ENCODE peak calls at places on chromosome 7, in four cellular contexts. One of them, this sample, is unnamed.

GRCh38 chr7:148987751-148988512 is 40.4 kb downstream of the PDIA4 start:
- DNase-seq in colonic mucosa: peak; percentile 42
- DNase-seq in nephron progenitor cell: peak; percentile 26
- DNase-seq in endodermal cell: peak; percentile 73
- DNase-seq in this sample: no peak

GRCh38 chr7:37342665-37343471 is 105.8 kb downstream of the ELMO1 start:
- DNase-seq in endodermal cell: no peak
- DNase-seq in colonic mucosa: peak; percentile 27
- DNase-seq in nephron progenitor cell: no peak
- DNase-seq in this sample: no peak

GRCh38 chr7:112103246-112103645 is 103.0 kb downstream of the DOCK4 start:
- DNase-seq in nephron progenitor cell: no peak
- DNase-seq in colonic mucosa: peak; percentile 29
- DNase-seq in endodermal cell: no peak
- DNase-seq in this sample: no peak

GRCh38 chr7:91632948-91633519 is 247.5 kb downstream of the MTERF1 start:
- DNase-seq in endodermal cell: no peak
- DNase-seq in colonic mucosa: no peak
- DNase-seq in nephron progenitor cell: no peak
- DNase-seq in this sample: no peak

GRCh38 chr7:90191648-90192047 is 19.9 kb upstream of the STEAP2 start:
- DNase-seq in endodermal cell: no peak
- DNase-seq in colonic mucosa: no peak
- DNase-seq in nephron progenitor cell: no peak
- DNase-seq in this sample: no peak

GRCh38 chr7:30412810-30413504 is 65.6 kb downstream of the NOD1 start:
- DNase-seq in colonic mucosa: no peak
- DNase-seq in endodermal cell: peak; percentile 83
- DNase-seq in nephron progenitor cell: no peak
- DNase-seq in this sample: no peak

GRCh38 chr7:139720705-139721231 is 57.0 kb downstream of the HIPK2 start:
- DNase-seq in nephron progenitor cell: no peak
- DNase-seq in colonic mucosa: peak; percentile 48
- DNase-seq in endodermal cell: peak; percentile 15
- DNase-seq in this sample: no peak

GRCh38 chr7:106125417-106125816 is 13.3 kb upstream of the SYPL1 start:
- DNase-seq in colonic mucosa: no peak
- DNase-seq in nephron progenitor cell: no peak
- DNase-seq in endodermal cell: no peak
- DNase-seq in this sample: no peak

GRCh38 chr7:92797284-92797683 is 39.1 kb downstream of the CDK6 start:
- DNase-seq in colonic mucosa: no peak
- DNase-seq in nephron progenitor cell: no peak
- DNase-seq in endodermal cell: no peak
- DNase-seq in this sample: no peak

GRCh38 chr7:92794846-92795245 is 41.5 kb downstream of the CDK6 start:
- DNase-seq in endodermal cell: no peak
- DNase-seq in colonic mucosa: no peak
- DNase-seq in nephron progenitor cell: no peak
- DNase-seq in this sample: no peak

GRCh38 chr7:92799446-92800211 is 36.7 kb downstream of the CDK6 start:
- DNase-seq in colonic mucosa: no peak
- DNase-seq in endodermal cell: no peak
- DNase-seq in nephron progenitor cell: no peak
- DNase-seq in this sample: no peak

GRCh38 chr7:92798517-92799249 is 37.7 kb downstream of the CDK6 start:
- DNase-seq in endodermal cell: no peak
- DNase-seq in colonic mucosa: no peak
- DNase-seq in nephron progenitor cell: no peak
- DNase-seq in this sample: no peak

DNA sequence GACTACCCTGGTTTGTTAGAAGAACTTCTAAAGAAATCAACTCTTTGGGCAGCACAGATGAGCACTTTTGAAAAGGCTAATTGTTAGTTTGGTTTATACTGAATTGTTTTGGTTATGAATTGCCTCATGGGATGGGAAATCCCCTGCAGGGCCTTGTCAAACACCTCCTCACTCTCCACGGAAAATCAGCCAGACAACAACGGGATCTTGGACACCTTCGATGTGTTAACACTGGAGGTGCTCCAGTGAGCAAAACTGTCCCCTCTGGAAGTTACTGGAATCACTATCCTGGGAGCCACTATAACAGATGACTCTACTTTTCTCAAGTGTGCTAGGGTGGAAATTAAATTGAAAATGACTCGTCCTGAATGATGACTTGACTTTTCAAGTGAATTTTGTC is 38.7 kb downstream of the CDK6 start:
- DNase-seq in nephron progenitor cell: no peak
- DNase-seq in colonic mucosa: no peak
- DNase-seq in endodermal cell: no peak
- DNase-seq in this sample: no peak
- TF ChIP-seq CTCF in nephron progenitor cell: no peak
- TF ChIP-seq CTCF in colonic mucosa: no peak
- TF ChIP-seq CTCF in endodermal cell: no peak
- TF ChIP-seq CTCF in this sample: no peak

GRCh38 chr7:64888901-64889685 is 14.0 kb upstream of the ZNF273 start:
- DNase-seq in endodermal cell: peak; percentile 57
- DNase-seq in nephron progenitor cell: peak; percentile 46
- DNase-seq in colonic mucosa: peak; percentile 60
- DNase-seq in this sample: peak; percentile 83

GRCh38 chr7:64889686-64890162 is 13.3 kb upstream of the ZNF273 start:
- DNase-seq in colonic mucosa: peak; percentile 14
- DNase-seq in endodermal cell: peak; percentile 41
- DNase-seq in nephron progenitor cell: peak; percentile 16
- DNase-seq in this sample: peak; percentile 80

GRCh38 chr7:64888561-64888900 is 14.5 kb upstream of the ZNF273 start:
- DNase-seq in endodermal cell: peak; percentile 45
- DNase-seq in colonic mucosa: no peak
- DNase-seq in nephron progenitor cell: peak; percentile 18
- DNase-seq in this sample: peak; percentile 69

GRCh38 chr7:64886956-64887545 is 16.0 kb upstream of the ZNF273 start:
- DNase-seq in nephron progenitor cell: no peak
- DNase-seq in colonic mucosa: peak; percentile 12
- DNase-seq in endodermal cell: peak; percentile 15
- DNase-seq in this sample: peak; percentile 38

GRCh38 chr7:64887756-64888508 is 15.1 kb upstream of the ZNF273 start:
- DNase-seq in endodermal cell: peak; percentile 85
- DNase-seq in nephron progenitor cell: peak; percentile 42
- DNase-seq in colonic mucosa: peak; percentile 61
- DNase-seq in this sample: peak; percentile 76
- TF ChIP-seq CTCF in endodermal cell: peak; percentile 88
- TF ChIP-seq CTCF in nephron progenitor cell: peak; percentile 34
- TF ChIP-seq CTCF in colonic mucosa: peak; percentile 63
- TF ChIP-seq CTCF in this sample: peak; percentile 45

DNA sequence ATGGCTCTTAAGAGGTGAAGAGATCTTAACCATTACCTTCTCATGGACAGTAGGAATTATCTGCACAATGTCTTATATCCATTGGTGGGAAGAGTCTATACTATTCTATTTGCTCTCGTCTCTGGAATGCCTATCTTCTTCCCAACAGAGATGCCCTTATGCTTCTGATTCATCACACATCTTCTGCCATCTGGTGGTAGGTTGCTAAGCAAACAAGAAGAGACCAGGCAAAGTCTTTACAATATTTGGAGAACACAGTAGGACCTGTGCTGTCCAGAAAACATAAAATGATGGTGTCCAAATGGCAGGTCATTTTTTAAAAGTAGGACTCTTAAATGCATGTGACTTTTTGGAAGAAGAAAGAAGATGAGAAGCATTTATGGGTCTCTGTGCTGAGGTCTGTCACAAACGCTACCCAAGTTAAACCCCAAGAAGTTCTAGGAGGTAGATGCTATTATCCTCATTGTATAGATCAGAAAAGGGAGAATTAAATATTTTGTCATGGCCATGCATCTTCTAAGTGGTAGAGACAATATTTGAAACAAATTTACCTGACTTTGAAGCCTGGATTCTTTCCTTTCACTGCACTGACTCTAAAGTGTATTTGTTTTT is 67.8 kb upstream of the NXPH1 start:
- DNase-seq in endodermal cell: no peak
- DNase-seq in nephron progenitor cell: no peak
- DNase-seq in colonic mucosa: no peak
- DNase-seq in this sample: no peak
- TF ChIP-seq CTCF in endodermal cell: peak; percentile 80
- TF ChIP-seq CTCF in nephron progenitor cell: peak; percentile 48
- TF ChIP-seq CTCF in colonic mucosa: no peak
- TF ChIP-seq CTCF in this sample: peak; percentile 34

GRCh38 chr7:157760004-157760730 is 423.4 kb downstream of the DNAJB6 start:
- DNase-seq in nephron progenitor cell: no peak
- DNase-seq in endodermal cell: peak; percentile 55
- DNase-seq in colonic mucosa: no peak
- DNase-seq in this sample: no peak
- TF ChIP-seq CTCF in nephron progenitor cell: no peak
- TF ChIP-seq CTCF in endodermal cell: peak; percentile 59
- TF ChIP-seq CTCF in colonic mucosa: no peak
- TF ChIP-seq CTCF in this sample: no peak

This sample was measured in osteocyte.